ENCODE peak calls at places on chromosome 15, in six cellular contexts. One of them, this sample, is unnamed.

GRCh38 chr15:40471105-40471777 is 457 bp downstream of the CHST14 start:
- DNase-seq in tibial artery: peak; percentile 72
- DNase-seq in heart right ventricle: peak; percentile 43
- DNase-seq in pancreas: no peak
- DNase-seq in ovary: peak; percentile 30
- DNase-seq in IMR-90: peak; percentile 4
- DNase-seq in this sample: no peak

GRCh38 chr15:93173369-93173768 is 84.4 kb upstream of the RGMA start:
- DNase-seq in tibial artery: no peak
- DNase-seq in heart right ventricle: no peak
- DNase-seq in pancreas: no peak
- DNase-seq in ovary: no peak
- DNase-seq in IMR-90: no peak
- DNase-seq in this sample: no peak

GRCh38 chr15:46442901-46443590 is 808.2 kb downstream of the SQOR start:
- DNase-seq in tibial artery: no peak
- DNase-seq in heart right ventricle: no peak
- DNase-seq in pancreas: no peak
- DNase-seq in ovary: no peak
- DNase-seq in IMR-90: no peak
- DNase-seq in this sample: no peak

GRCh38 chr15:44719293-44719999 is 8.1 kb downstream of the B2M start:
- DNase-seq in tibial artery: no peak
- DNase-seq in heart right ventricle: no peak
- DNase-seq in pancreas: no peak
- DNase-seq in ovary: no peak
- DNase-seq in IMR-90: peak; percentile 69
- DNase-seq in this sample: no peak

GRCh38 chr15:64770626-64771025 is 4.8 kb downstream of the RBPMS2 start:
- DNase-seq in tibial artery: no peak
- DNase-seq in heart right ventricle: no peak
- DNase-seq in pancreas: no peak
- DNase-seq in ovary: no peak
- DNase-seq in IMR-90: no peak
- DNase-seq in this sample: no peak

GRCh38 chr15:88234711-88235110 is 21.8 kb downstream of the NTRK3 start:
- DNase-seq in tibial artery: no peak
- DNase-seq in heart right ventricle: no peak
- DNase-seq in pancreas: no peak
- DNase-seq in ovary: no peak
- DNase-seq in IMR-90: no peak
- DNase-seq in this sample: no peak

GRCh38 chr15:68794307-68794706 is 26.4 kb downstream of the ANP32A start:
- DNase-seq in tibial artery: no peak
- DNase-seq in heart right ventricle: no peak
- DNase-seq in pancreas: no peak
- DNase-seq in ovary: no peak
- DNase-seq in IMR-90: no peak
- DNase-seq in this sample: no peak

GRCh38 chr15:55588818-55589122 is 625 bp upstream of the PYGO1 start:
- DNase-seq in tibial artery: no peak
- DNase-seq in heart right ventricle: no peak
- DNase-seq in pancreas: no peak
- DNase-seq in ovary: no peak
- DNase-seq in IMR-90: no peak
- DNase-seq in this sample: peak; percentile 45

GRCh38 chr15:36472672-36473071 is 106.8 kb upstream of the CDIN1 start:
- DNase-seq in tibial artery: no peak
- DNase-seq in heart right ventricle: no peak
- DNase-seq in pancreas: no peak
- DNase-seq in ovary: no peak
- DNase-seq in IMR-90: peak; percentile 35
- DNase-seq in this sample: no peak

GRCh38 chr15:60022379-60022741 is 18.2 kb downstream of the FOXB1 start:
- DNase-seq in tibial artery: no peak
- DNase-seq in heart right ventricle: no peak
- DNase-seq in pancreas: no peak
- DNase-seq in ovary: no peak
- DNase-seq in IMR-90: no peak
- DNase-seq in this sample: no peak

GRCh38 chr15:101043911-101044624 is 124.9 kb downstream of the LRRK1 start:
- DNase-seq in tibial artery: peak; percentile 25
- DNase-seq in heart right ventricle: no peak
- DNase-seq in pancreas: no peak
- DNase-seq in ovary: peak; percentile 6
- DNase-seq in IMR-90: no peak
- DNase-seq in this sample: no peak

GRCh38 chr15:97840501-97840900 is 120.0 kb upstream of the ARRDC4 start:
- DNase-seq in tibial artery: no peak
- DNase-seq in heart right ventricle: no peak
- DNase-seq in pancreas: no peak
- DNase-seq in ovary: no peak
- DNase-seq in IMR-90: no peak
- DNase-seq in this sample: no peak

GRCh38 chr15:28019594-28020320 is 79.4 kb downstream of the OCA2 start:
- DNase-seq in tibial artery: no peak
- DNase-seq in heart right ventricle: no peak
- DNase-seq in pancreas: no peak
- DNase-seq in ovary: no peak
- DNase-seq in IMR-90: no peak
- DNase-seq in this sample: no peak

GRCh38 chr15:84750583-84751092 is 2.2 kb downstream of the ZNF592 start:
- DNase-seq in tibial artery: no peak
- DNase-seq in heart right ventricle: no peak
- DNase-seq in pancreas: no peak
- DNase-seq in ovary: no peak
- DNase-seq in IMR-90: no peak
- DNase-seq in this sample: no peak

GRCh38 chr15:60821462-60822061 is 342.6 kb upstream of the ICE2 start:
- DNase-seq in tibial artery: no peak
- DNase-seq in heart right ventricle: no peak
- DNase-seq in pancreas: no peak
- DNase-seq in ovary: no peak
- DNase-seq in IMR-90: no peak
- DNase-seq in this sample: no peak

GRCh38 chr15:73872370-73872769 is 994 bp upstream of the TBC1D21 start:
- DNase-seq in tibial artery: no peak
- DNase-seq in heart right ventricle: no peak
- DNase-seq in pancreas: no peak
- DNase-seq in ovary: no peak
- DNase-seq in IMR-90: peak; percentile 18
- DNase-seq in this sample: no peak

GRCh38 chr15:80173022-80173759 is 20.4 kb downstream of the FAH start:
- DNase-seq in tibial artery: peak; percentile 88
- DNase-seq in heart right ventricle: peak; percentile 47
- DNase-seq in pancreas: peak; percentile 63
- DNase-seq in ovary: peak; percentile 28
- DNase-seq in IMR-90: peak; percentile 52
- DNase-seq in this sample: peak; percentile 77

GRCh38 chr15:73335471-73335870 is 33.3 kb downstream of the HCN4 start:
- DNase-seq in tibial artery: no peak
- DNase-seq in heart right ventricle: no peak
- DNase-seq in pancreas: no peak
- DNase-seq in ovary: no peak
- DNase-seq in IMR-90: no peak
- DNase-seq in this sample: no peak

GRCh38 chr15:78950343-78950742 is 5.5 kb upstream of the CTSH start:
- DNase-seq in tibial artery: no peak
- DNase-seq in heart right ventricle: no peak
- DNase-seq in pancreas: no peak
- DNase-seq in ovary: no peak
- DNase-seq in IMR-90: no peak
- DNase-seq in this sample: no peak

GRCh38 chr15:78947506-78947905 is 2.7 kb upstream of the CTSH start:
- DNase-seq in tibial artery: no peak
- DNase-seq in heart right ventricle: no peak
- DNase-seq in pancreas: no peak
- DNase-seq in ovary: no peak
- DNase-seq in IMR-90: no peak
- DNase-seq in this sample: no peak

GRCh38 chr15:78951841-78952238 is 7.0 kb upstream of the CTSH start:
- DNase-seq in tibial artery: no peak
- DNase-seq in heart right ventricle: no peak
- DNase-seq in pancreas: no peak
- DNase-seq in ovary: no peak
- DNase-seq in IMR-90: peak; percentile 47
- DNase-seq in this sample: no peak

GRCh38 chr15:78950906-78951840 is 6.3 kb upstream of the CTSH start:
- DNase-seq in tibial artery: no peak
- DNase-seq in heart right ventricle: no peak
- DNase-seq in pancreas: no peak
- DNase-seq in ovary: no peak
- DNase-seq in IMR-90: peak; percentile 48
- DNase-seq in this sample: no peak

DNA sequence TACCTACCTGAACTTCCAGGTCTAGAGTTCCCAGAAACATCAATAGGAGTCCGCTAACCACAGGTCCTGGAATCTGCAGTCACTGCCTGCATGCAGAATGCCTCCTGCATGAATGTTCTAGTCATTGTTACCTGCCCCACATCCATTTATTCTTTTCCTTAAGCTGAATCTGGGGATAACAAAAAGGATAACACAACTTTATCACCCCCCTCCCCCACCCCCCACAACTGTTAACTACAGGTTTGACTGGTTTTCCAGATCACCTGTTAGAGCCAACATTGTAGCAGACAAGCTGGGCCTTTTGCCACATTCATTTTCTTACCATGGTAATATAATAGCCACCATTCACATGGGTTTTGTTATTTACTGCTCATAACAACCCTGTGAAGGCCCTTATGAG is 4.6 kb upstream of the CTSH start:
- DNase-seq in tibial artery: no peak
- DNase-seq in heart right ventricle: no peak
- DNase-seq in pancreas: no peak
- DNase-seq in ovary: no peak
- DNase-seq in IMR-90: no peak
- DNase-seq in this sample: no peak
- H3K27ac ChIP-seq in tibial artery: no peak overlapping the region
- H3K27ac ChIP-seq in heart right ventricle: no peak overlapping the region
- H3K27ac ChIP-seq in pancreas: no peak overlapping the region
- H3K27ac ChIP-seq in ovary: no peak overlapping the region
- H3K27ac ChIP-seq in IMR-90: no peak overlapping the region
- H3K27ac ChIP-seq in this sample: no peak overlapping the region

DNA sequence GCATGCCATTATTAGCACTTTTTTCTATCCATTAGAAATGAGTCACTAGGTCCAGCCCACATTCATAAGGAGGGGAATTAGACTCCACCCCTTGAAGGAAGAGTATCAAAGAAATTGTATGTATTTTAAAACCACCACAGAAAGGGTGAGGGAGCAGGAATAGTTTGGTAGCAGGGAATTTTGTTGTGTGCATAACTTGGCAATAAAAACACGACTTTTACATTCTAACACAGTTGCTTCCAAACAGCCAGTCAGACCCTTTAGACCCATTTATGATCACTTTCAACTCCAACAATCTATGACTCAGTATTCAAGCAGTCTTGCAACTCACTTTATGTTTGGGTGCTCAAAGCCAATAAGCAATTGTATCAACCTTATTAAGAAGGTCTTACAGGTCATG is 90.1 kb downstream of the MEX3B start:
- DNase-seq in tibial artery: no peak
- DNase-seq in heart right ventricle: no peak
- DNase-seq in pancreas: no peak
- DNase-seq in ovary: no peak
- DNase-seq in IMR-90: peak; percentile 55
- DNase-seq in this sample: no peak
- TF ChIP-seq CTCF in tibial artery: no peak
- TF ChIP-seq CTCF in heart right ventricle: no peak
- TF ChIP-seq CTCF in pancreas: no peak
- TF ChIP-seq CTCF in ovary: no peak
- TF ChIP-seq CTCF in IMR-90: no peak
- TF ChIP-seq CTCF in this sample: no peak

DNA sequence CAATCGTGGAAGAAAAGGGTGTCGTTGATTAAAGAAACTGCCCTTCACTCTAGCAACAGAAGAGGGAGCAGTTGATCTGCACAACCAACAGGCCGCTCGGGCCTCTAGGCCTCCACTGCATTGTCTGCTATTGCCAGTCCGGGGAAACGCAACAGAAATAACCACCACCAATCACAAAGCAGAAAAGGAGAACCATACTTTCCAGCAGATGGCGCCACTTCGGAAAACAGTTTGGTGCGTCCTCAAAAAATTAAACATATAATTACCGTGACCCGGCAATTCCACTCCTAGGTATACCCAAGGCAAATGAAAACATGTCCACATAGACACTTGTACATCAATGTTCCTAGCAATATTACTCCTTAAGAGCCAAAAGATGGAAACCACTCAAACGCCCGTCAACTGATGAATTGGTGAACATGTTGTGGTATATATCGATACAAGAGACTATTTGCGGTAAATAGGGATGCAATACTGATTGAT is 154.1 kb downstream of the TJP1 start:
- DNase-seq in tibial artery: no peak
- DNase-seq in heart right ventricle: peak; percentile 48
- DNase-seq in pancreas: peak; percentile 86
- DNase-seq in ovary: peak; percentile 35
- DNase-seq in IMR-90: peak; percentile 88
- DNase-seq in this sample: peak; percentile 90
- H3K9me3 ChIP-seq in tibial artery: no peaks in the 10 kb centered on the region
- H3K9me3 ChIP-seq in heart right ventricle: no peaks in the 10 kb centered on the region
- H3K9me3 ChIP-seq in pancreas: no peaks in the 10 kb centered on the region
- H3K9me3 ChIP-seq in ovary: no peaks in the 10 kb centered on the region
- H3K9me3 ChIP-seq in IMR-90: no peaks in the 10 kb centered on the region
- H3K9me3 ChIP-seq in this sample: no peaks in the 10 kb centered on the region

DNA sequence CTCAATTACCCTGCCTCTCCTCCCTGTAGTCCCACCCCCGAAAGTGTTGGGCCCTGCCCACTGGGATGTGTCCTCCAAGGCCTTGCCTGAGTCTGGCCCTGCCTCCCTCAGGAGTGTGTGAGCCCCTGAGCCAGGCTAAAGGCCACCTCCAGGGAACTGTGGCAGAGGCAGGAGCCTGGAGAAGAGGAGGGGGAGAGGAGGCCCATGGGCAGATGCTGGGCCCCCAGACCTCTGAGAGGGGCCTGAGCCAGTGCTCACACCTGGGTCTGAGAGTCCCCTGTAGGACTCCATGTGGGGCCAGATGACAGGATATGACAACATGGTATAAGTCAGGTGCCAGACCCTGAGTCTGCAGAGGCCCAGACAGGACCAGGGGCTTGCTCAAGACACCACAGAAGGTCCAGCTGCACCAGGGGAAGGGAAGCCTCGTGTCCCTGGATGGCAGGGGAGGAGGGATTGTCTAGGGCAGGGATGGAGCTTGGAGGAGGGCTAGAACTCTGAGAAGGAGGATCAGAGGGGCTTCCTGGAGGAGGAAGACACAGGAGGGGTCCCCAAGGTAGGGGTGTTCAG is 217.9 kb downstream of the TBC1D2B start:
- DNase-seq in tibial artery: peak; percentile 44
- DNase-seq in heart right ventricle: no peak
- DNase-seq in pancreas: peak; percentile 87
- DNase-seq in ovary: no peak
- DNase-seq in IMR-90: no peak
- DNase-seq in this sample: no peak
- H3K27ac ChIP-seq in tibial artery: no peak overlapping the region
- H3K27ac ChIP-seq in heart right ventricle: no peak overlapping the region
- H3K27ac ChIP-seq in pancreas: peak overlapping the region; percentile 39
- H3K27ac ChIP-seq in ovary: no peak overlapping the region
- H3K27ac ChIP-seq in IMR-90: no peak overlapping the region
- H3K27ac ChIP-seq in this sample: no peak overlapping the region

GRCh38 chr15:39022532-39023305 is 458.1 kb upstream of the RASGRP1 start:
- DNase-seq in tibial artery: no peak
- DNase-seq in heart right ventricle: no peak
- DNase-seq in pancreas: no peak
- DNase-seq in ovary: no peak
- DNase-seq in IMR-90: no peak
- DNase-seq in this sample: no peak
- TF ChIP-seq CTCF in tibial artery: no peak
- TF ChIP-seq CTCF in heart right ventricle: no peak
- TF ChIP-seq CTCF in pancreas: no peak
- TF ChIP-seq CTCF in ovary: no peak
- TF ChIP-seq CTCF in IMR-90: no peak
- TF ChIP-seq CTCF in this sample: no peak

This sample was measured in testis.